ENCODE peak calls at places on chromosomes 12 and 14, in five cellular contexts. Q, L, N, U and S are unnamed samples.

GRCh38 chr12:53569174-53569557 is 57.0 kb downstream of the ATF7 start:
- DNase-seq in L (peak), U (no peak), N (no peak), Q (peak), S (peak)

GRCh38 chr14:55180434-55180833 is 11.0 kb downstream of the DLGAP5 start:
- DNase-seq in N (no peak), L (peak), Q (no peak), U (no peak), S (peak)

GRCh38 chr12:83826112-83826511 is 1086.5 kb downstream of the SLC6A15 start:
- DNase-seq in L (no peak), U (peak), Q (no peak), N (no peak), S (peak)

GRCh38 chr12:65524666-65525065 is 246.2 kb downstream of the MSRB3 start:
- DNase-seq in N (no peak), L (peak), Q (peak), U (no peak), S (peak)

GRCh38 chr14:94125659-94126418 is 3.6 kb downstream of the IFI27L2 start:
- DNase-seq in U (no peak), N (no peak), Q (no peak), L (no peak), S (no peak)

GRCh38 chr12:108315486-108316105 is 23.5 kb downstream of the CMKLR1 start:
- DNase-seq in L (no peak), U (no peak), N (no peak), Q (no peak), S (no peak)

GRCh38 chr12:34395056-34396005 is 373.0 kb downstream of the ALG10 start:
- DNase-seq in N (peak), L (no peak), U (peak), Q (no peak), S (no peak)

GRCh38 chr12:105317453-105317852 is 13.0 kb upstream of the C12orf75 start:
- DNase-seq in Q (peak), U (no peak), L (peak), N (no peak), S (no peak)

GRCh38 chr12:26473291-26473690 is 277.9 kb downstream of the SSPN start:
- DNase-seq in U (no peak), Q (peak), L (peak), N (no peak), S (no peak)

GRCh38 chr12:124916370-124917134 is 2.1 kb upstream of the UBC start:
- DNase-seq in L (peak), N (peak), Q (peak), U (no peak), S (peak)

GRCh38 chr14:67263499-67264149 is 22.4 kb downstream of the PALS1 start:
- DNase-seq in Q (no peak), U (no peak), N (no peak), L (peak), S (peak)

GRCh38 chr12:121582583-121583333 is 1.9 kb upstream of the KDM2B start:
- DNase-seq in N (no peak), Q (no peak), L (peak), U (peak), S (no peak)

GRCh38 chr12:88639361-88639760 is 59.1 kb upstream of the KITLG start:
- DNase-seq in Q (no peak), U (no peak), L (peak), N (no peak), S (peak)

GRCh38 chr14:64879635-64880381 is at the start of gene SPTB:
- DNase-seq in N (peak), Q (no peak), U (peak), L (no peak), S (no peak)

GRCh38 chr14:68935761-68936209 is 43.3 kb downstream of the ACTN1 start:
- DNase-seq in N (no peak), U (no peak), Q (no peak), L (peak), S (peak)

GRCh38 chr14:87049886-87050820 is 942.8 kb downstream of the GALC start:
- DNase-seq in N (no peak), L (no peak), Q (peak), U (peak), S (peak)

GRCh38 chr12:6062427-6063378 is 61.8 kb downstream of the VWF start:
- DNase-seq in L (no peak), Q (no peak), U (peak), N (no peak), S (peak)

GRCh38 chr12:3313655-3314305 is 177.2 kb upstream of the PRMT8 start:
- DNase-seq in L (no peak), Q (no peak), N (no peak), U (peak), S (peak)

GRCh38 chr12:67774983-67775587 is 126.5 kb downstream of the DYRK2 start:
- DNase-seq in L (no peak), Q (no peak), U (no peak), N (no peak), S (no peak)

GRCh38 chr14:37587881-37588666 is 7.0 kb downstream of the FOXA1 start:
- DNase-seq in L (no peak), N (no peak), U (peak), Q (no peak), S (no peak)

GRCh38 chr14:35336171-35337073 is 44.2 kb downstream of the PSMA6 start:
- DNase-seq in Q (no peak), U (peak), N (peak), L (peak), S (peak)

GRCh38 chr14:61296707-61297502 is 15.8 kb upstream of the TMEM30B start:
- DNase-seq in Q (no peak), U (no peak), L (peak), N (no peak), S (peak)

DNA sequence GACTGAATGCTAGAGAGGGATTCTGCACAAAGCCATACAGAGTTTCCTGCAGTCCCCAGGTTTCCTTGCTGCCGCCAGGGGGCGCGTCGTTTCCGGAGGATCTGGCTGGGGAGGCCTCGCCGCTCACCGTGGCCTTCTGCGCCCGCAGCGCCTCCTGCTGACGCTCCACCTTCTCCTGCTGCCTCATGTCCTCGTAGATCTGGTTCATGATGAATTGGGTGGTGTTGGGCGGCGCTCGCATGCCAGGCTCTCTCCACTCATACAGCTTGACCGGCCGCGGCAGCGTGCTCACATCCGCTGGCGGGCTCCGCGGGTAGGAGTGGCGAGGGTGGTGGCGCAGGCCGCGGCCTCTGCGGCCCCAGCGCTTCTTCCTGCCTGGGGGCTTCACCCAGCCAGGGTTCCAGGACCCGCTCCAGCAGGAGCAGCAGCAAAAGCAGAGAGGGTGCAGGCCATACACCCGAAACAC is 987 bp downstream of the CCER1 start:
- DNase-seq in U (peak), Q (no peak), N (peak), L (no peak), S (no peak)
- TF ChIP-seq CTCF in U (peak), Q (peak), N (no peak), L (no peak), S (peak)

GRCh38 chr12:51889216-51890134 is 1.6 kb downstream of the ANKRD33 start:
- DNase-seq in L (no peak), U (no peak), N (no peak), Q (no peak), S (no peak)
- TF ChIP-seq CTCF in L (no peak), U (peak), N (no peak), Q (peak), S (peak)

GRCh38 chr12:78390920-78391319 is 473.7 kb upstream of the SYT1 start:
- DNase-seq in L (no peak), N (no peak), Q (no peak), U (no peak), S (no peak)

GRCh38 chr12:78385541-78385940 is 479.0 kb upstream of the SYT1 start:
- DNase-seq in L (no peak), Q (peak), N (no peak), U (no peak), S (no peak)

GRCh38 chr12:78387721-78388120 is 476.9 kb upstream of the SYT1 start:
- DNase-seq in L (no peak), N (no peak), U (no peak), Q (no peak), S (no peak)

GRCh38 chr12:78386871-78387270 is 477.7 kb upstream of the SYT1 start:
- DNase-seq in L (no peak), Q (no peak), U (no peak), N (no peak), S (no peak)

DNA sequence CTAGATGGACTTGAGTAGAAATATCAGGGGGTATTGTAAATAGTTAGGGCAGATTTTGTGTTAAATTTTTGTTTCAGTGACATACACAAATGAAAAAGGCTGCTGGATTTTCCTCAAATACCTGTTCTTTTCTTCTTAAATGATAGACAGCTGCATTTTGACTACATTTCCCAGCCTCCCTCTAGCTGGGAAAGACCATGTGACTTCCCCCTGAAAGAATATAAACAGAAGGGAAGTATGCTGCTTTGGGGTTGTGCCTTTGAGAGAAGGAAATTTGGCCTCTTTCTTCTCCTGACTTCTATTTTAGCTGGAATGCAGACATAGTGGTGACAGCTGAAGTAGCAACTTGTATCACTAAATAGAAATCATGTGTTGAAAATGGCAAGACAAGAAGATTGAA is 476.1 kb upstream of the SYT1 start:
- DNase-seq in N (no peak), L (no peak), Q (no peak), U (no peak), S (no peak)
- TF ChIP-seq CTCF in N (no peak), L (no peak), Q (no peak), U (no peak), S (no peak)

GRCh38 chr14:50828738-50829471 is 2.1 kb downstream of the NIN start:
- DNase-seq in U (no peak), N (no peak), Q (no peak), L (no peak), S (no peak)
- TF ChIP-seq CTCF in U (no peak), N (no peak), Q (no peak), L (no peak), S (no peak)

DNA sequence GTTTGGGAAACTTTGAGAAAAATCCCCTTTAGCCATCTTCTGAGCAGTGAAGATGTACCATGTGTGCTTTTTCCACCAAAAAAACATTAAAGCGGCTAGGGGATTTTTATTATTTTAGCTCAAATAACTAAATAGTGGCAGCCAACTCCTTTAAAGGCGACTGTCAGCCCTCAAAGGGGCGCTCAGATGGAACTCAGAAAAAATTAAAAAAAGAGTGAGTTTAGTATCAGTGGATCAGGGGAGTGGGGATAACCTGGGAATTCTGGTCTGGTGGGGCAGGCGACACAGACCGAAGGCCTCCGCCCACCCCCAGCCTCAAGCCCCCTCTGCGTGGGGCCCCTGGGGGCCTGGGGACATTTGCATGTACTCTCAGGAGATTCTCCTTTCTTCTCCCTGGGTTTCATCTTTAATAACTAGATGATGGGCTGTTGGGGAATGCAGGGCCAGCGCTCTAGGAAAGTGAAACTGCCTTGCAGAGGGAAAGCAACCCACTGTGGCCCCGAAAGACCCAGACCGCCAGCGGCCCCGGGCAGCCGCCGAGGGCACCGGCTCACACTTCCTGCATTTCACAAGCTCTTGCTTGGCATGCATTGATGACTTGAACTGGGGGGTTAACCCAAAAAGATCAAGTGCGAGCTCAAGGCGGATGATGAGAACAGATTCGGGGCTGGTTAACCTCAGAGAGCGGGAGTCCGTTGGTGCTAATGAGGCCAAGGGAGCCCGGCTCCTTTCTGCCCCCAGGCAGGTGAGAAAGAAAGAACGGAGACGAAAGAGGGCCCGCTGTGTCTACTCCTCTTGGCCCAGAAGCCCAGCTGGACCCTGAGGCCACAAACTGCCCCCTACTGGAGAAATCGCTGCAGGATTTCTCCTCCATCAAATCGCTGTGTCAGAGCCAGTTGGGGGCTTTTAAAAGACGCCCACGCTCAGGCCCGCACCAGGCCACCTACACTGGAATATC is 7.3 kb upstream of the BATF start:
- DNase-seq in L (no peak), Q (no peak), U (peak), N (peak), S (peak)
- TF ChIP-seq CTCF in L (no peak), Q (peak), U (peak), N (no peak), S (peak)

GRCh38 chr12:2273288-2273687 is 220.5 kb downstream of the CACNA1C start:
- DNase-seq in Q (no peak), U (no peak), L (peak), N (peak), S (peak)
- TF ChIP-seq CTCF in Q (peak), U (no peak), L (peak), N (no peak), S (peak)

GRCh38 chr12:133181238-133181959 is at the start of gene ZNF268:
- DNase-seq in N (peak), L (peak), U (peak), Q (peak), S (peak)

GRCh38 chr12:133174901-133175300 is 6.4 kb upstream of the ZNF268 start:
- DNase-seq in L (no peak), N (no peak), U (no peak), Q (no peak), S (no peak)

GRCh38 chr12:133180669-133181068 is 626 bp upstream of the ZNF268 start:
- DNase-seq in Q (no peak), N (no peak), U (no peak), L (no peak), S (no peak)
- TF ChIP-seq CTCF in Q (no peak), N (no peak), U (no peak), L (no peak), S (no peak)

DNA sequence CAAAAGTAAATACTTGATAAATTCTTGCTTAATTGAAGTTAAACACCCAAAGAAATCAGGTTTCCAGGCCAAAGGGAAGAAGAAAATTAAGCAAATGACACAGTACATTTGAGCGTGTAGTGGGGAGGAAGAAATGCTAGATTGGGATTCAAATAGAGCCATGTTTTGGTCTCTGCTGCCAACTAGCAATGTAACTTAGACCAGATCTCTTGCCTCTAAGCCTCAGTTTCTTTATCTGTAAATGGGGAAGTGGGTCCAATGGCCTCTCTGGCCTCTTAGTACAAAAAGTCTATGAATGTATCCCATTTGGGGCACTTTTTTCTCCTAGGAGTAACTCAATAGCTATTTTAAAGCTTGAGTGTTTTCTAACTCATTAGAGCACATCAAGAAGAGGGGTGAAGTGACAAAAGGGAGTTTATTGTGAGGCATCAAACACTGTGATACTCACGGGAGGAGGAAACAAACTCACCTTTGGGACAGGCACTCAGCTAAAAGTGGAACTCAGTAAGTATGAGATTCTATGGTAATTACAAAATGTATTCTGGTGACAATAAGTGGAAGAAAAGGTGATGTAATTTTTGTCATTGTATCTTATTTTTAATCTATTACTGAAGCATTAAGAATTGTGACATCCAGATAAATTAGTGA is 55.8 kb downstream of the DAD1 start:
- DNase-seq in U (no peak), Q (no peak), L (no peak), N (no peak), S (no peak)
- TF ChIP-seq CTCF in U (no peak), Q (no peak), L (no peak), N (no peak), S (no peak)